ENCODE peak calls at places on chromosome 22, in eight cellular contexts. W, B, T, N, O, G, L and C are unnamed samples.

GRCh38 chr22:29710193-29710592 is 9.6 kb upstream of the CABP7 start:
- DNase-seq in B (no peak), T (no peak), G (no peak), W (no peak), N (no peak), O (no peak), L (no peak), C (no peak)

GRCh38 chr22:27628891-27629631 is 172.5 kb downstream of the MN1 start:
- DNase-seq in T (no peak), W (no peak), O (no peak), B (no peak), N (no peak), L (no peak), G (no peak), C (no peak)

GRCh38 chr22:33240901-33241300 is 182.7 kb upstream of the SYN3 start:
- DNase-seq in L (no peak), T (no peak), O (peak; percentile 62), N (no peak), G (no peak), W (no peak), B (no peak), C (peak; percentile 40)

GRCh38 chr22:38070250-38070921 is 13.2 kb downstream of the PICK1 start:
- DNase-seq in T (no peak), N (no peak), O (no peak), B (no peak), L (no peak), G (no peak), W (no peak), C (no peak)

GRCh38 chr22:33116846-33117547 is 58.8 kb upstream of the SYN3 start:
- DNase-seq in N (no peak), L (no peak), B (no peak), W (no peak), G (no peak), O (peak; percentile 20), T (no peak), C (no peak)

GRCh38 chr22:37425800-37426531 is 1.3 kb downstream of the ELFN2 start:
- DNase-seq in G (no peak), B (no peak), T (no peak), W (no peak), O (peak; percentile 45), L (no peak), N (no peak), C (no peak)

GRCh38 chr22:29767289-29768051 is at the start of gene UQCR10:
- DNase-seq in B (peak; percentile 97), T (peak; percentile 89), O (peak; percentile 93), N (peak; percentile 76), G (peak; percentile 97), W (peak; percentile 79), L (peak; percentile 98), C (peak; percentile 88)

GRCh38 chr22:36682835-36683234 is 20.7 kb downstream of the CACNG2 start:
- DNase-seq in W (no peak), B (no peak), T (no peak), L (no peak), N (no peak), G (no peak), O (no peak), C (no peak)

GRCh38 chr22:50301581-50301991 is 5.9 kb downstream of the PLXNB2 start:
- DNase-seq in L (no peak), O (no peak), N (no peak), B (peak; percentile 88), W (no peak), G (no peak), T (no peak), C (no peak)

GRCh38 chr22:44698531-44699421 is 3.2 kb upstream of the PRR5 start:
- DNase-seq in B (no peak), L (no peak), O (no peak), G (no peak), T (peak; percentile 60), W (no peak), N (no peak), C (peak; percentile 57)

GRCh38 chr22:40560551-40560950 is 76.0 kb downstream of the MRTFA start:
- DNase-seq in G (no peak), L (no peak), W (no peak), B (no peak), N (peak; percentile 68), O (no peak), T (no peak), C (peak; percentile 66)

GRCh38 chr22:27238935-27239510 is 562.5 kb downstream of the MN1 start:
- DNase-seq in L (peak; percentile 52), G (peak; percentile 70), O (no peak), N (peak; percentile 12), B (no peak), T (no peak), W (no peak), C (peak; percentile 87)

GRCh38 chr22:47335460-47335859 is 573.0 kb downstream of the TBC1D22A start:
- DNase-seq in O (no peak), B (no peak), L (no peak), G (no peak), W (no peak), T (no peak), N (no peak), C (no peak)

GRCh38 chr22:47335958-47336357 is 573.5 kb downstream of the TBC1D22A start:
- DNase-seq in B (no peak), G (no peak), L (no peak), W (no peak), T (no peak), O (no peak), N (no peak), C (no peak)

GRCh38 chr22:47334596-47334995 is 572.1 kb downstream of the TBC1D22A start:
- DNase-seq in W (no peak), T (no peak), O (no peak), G (no peak), B (no peak), L (no peak), N (no peak), C (no peak)

GRCh38 chr22:47333625-47334024 is 571.2 kb downstream of the TBC1D22A start:
- DNase-seq in B (no peak), L (no peak), G (no peak), W (no peak), O (no peak), N (no peak), T (peak; percentile 23), C (peak; percentile 75)

GRCh38 chr22:47337161-47337621 is 574.7 kb downstream of the TBC1D22A start:
- DNase-seq in W (peak; percentile 22), B (no peak), G (no peak), N (no peak), O (no peak), L (no peak), T (peak; percentile 59), C (peak; percentile 47)
- H3K4me3 ChIP-seq in W (no peak overlapping the region), B (no peak overlapping the region), G (peak overlapping the region; percentile 26), N (no peak overlapping the region), O (no peak overlapping the region), L (no peak overlapping the region), T (no peak overlapping the region), C (no peak overlapping the region)

GRCh38 chr22:24833881-24834495 is 28.0 kb downstream of the SGSM1 start:
- DNase-seq in N (no peak), G (no peak), T (no peak), O (no peak), W (no peak), B (no peak), L (no peak), C (no peak)
- TF ChIP-seq CTCF in N (no peak), G (no peak), T (no peak), O (no peak), W (no peak), B (no peak), L (no peak), C (no peak)

GRCh38 chr22:35622132-35622913 is 5.2 kb upstream of the MB start:
- DNase-seq in T (peak; percentile 88), W (no peak), L (peak; percentile 60), B (peak; percentile 71), N (no peak), G (no peak), O (no peak), C (no peak)
- H3K4me3 ChIP-seq in T (no peak overlapping the region), W (no peak overlapping the region), L (no peak overlapping the region), B (no peak overlapping the region), N (no peak overlapping the region), G (no peak overlapping the region), O (no peak overlapping the region), C (no peak overlapping the region)

DNA sequence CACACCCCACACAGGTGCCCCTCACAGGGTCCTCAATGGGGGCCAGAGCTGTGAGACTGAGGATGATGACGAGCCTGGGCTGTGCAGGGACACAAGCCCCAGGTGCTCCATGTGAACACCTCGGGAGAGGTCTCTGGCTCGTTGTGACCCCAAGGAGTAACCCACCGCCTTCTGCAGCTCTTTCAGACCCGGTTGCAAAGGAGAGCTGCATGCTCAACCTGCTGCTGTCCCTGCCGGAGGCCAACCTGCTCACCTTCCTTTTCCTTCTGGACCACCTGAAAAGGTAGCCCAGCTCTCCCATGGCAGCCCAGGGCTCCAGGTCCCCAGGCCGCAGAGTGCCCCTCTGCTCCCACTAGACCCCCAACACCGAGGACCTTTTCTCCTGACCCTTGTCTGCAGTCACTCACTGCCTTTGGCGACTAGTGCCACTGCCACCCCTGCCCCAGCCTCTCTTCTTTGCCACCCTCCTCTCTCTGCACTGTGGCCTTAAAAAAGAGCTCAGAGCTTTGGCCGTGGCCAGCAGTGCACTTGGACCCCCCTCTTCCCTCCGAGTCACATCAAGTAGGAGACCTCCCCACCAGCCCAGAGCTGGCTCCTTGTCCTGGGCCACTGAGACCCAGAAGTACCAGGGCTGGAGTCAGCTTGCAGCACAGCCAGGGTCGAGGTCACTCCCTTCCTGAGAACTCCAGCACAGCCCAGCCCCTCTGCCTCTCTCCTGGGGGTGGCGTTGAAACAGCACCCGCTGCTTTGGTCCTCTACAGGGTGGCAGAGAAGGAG is 133.7 kb downstream of the BCR start:
- DNase-seq in G (no peak), O (no peak), L (no peak), W (no peak), N (no peak), B (no peak), T (no peak), C (no peak)
- TF ChIP-seq CTCF in G (no peak), O (no peak), L (no peak), W (no peak), N (no peak), B (no peak), T (no peak), C (no peak)

GRCh38 chr22:43188829-43189545 is 2.1 kb upstream of the TTLL12 start:
- DNase-seq in W (no peak), T (no peak), B (no peak), N (no peak), G (no peak), L (no peak), O (no peak), C (no peak)

GRCh38 chr22:43186272-43187170 is at the start of gene TTLL12:
- DNase-seq in N (peak; percentile 69), T (peak; percentile 56), O (peak; percentile 74), G (peak; percentile 85), B (peak; percentile 65), W (no peak), L (peak; percentile 76), C (no peak)

GRCh38 chr22:43187171-43188099 is 501 bp upstream of the TTLL12 start:
- DNase-seq in B (peak; percentile 98), N (peak; percentile 91), W (peak; percentile 88), L (peak; percentile 98), T (peak; percentile 91), O (peak; percentile 97), G (peak; percentile 99), C (peak; percentile 90)

GRCh38 chr22:43183496-43184263 is 3.3 kb downstream of the TTLL12 start:
- DNase-seq in L (no peak), G (peak; percentile 63), B (no peak), W (no peak), T (no peak), O (no peak), N (peak; percentile 77), C (peak; percentile 61)

DNA sequence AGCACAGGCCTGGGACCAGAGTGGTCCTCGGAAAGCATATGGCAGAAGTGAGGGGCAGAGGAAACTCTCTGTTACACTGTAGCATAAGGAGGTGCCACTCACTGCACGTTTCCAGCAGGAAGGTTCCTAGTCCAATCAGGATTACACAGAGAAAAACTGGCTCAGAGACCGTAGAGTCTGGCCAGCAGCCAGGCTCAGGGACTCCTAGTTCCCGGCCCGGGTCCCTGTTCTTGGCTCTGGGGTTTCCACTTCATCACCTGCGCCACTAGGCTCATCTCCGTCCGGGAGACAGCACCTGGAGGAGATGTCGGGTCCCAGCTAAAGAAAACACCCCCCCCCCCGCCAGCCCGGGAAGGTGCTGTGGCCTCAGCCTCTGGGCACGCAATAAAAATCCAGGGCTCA is 1.1 kb downstream of the TTLL12 start:
- DNase-seq in O (peak; percentile 19), L (no peak), W (no peak), N (no peak), T (peak; percentile 86), G (no peak), B (peak; percentile 76), C (peak; percentile 37)
- H3K4me3 ChIP-seq in O (peak overlapping the region; percentile 89), L (peak overlapping the region; percentile 78), W (peak overlapping the region; percentile 66), N (peak overlapping the region; percentile 73), T (peak overlapping the region; percentile 74), G (peak overlapping the region; percentile 71), B (peak overlapping the region; percentile 89), C (peak overlapping the region; percentile 85)